ENCODE peak calls at places on chromosomes 6 and 20, in eight cellular contexts. W is astrocyte of the cerebellum; A is H4; G is GM03348; Z is activated naive CD4-positive, alpha-beta T cell; T is fibroblast of lung; U is LoVo; E is A549. M is an unnamed sample.

GRCh38 chr6:36662827-36663256 is 15.7 kb upstream of the CDKN1A start:
- DNase-seq in W (no peak), A (no peak), G (no peak), Z (no peak), T (no peak), U (peak; percentile 65), E (no peak), M (no peak)

GRCh38 chr6:15474196-15474595 is 188.6 kb downstream of the DTNBP1 start:
- DNase-seq in W (no peak), A (no peak), G (peak; percentile 79), Z (no peak), T (peak; percentile 62), U (no peak), E (no peak), M (no peak)

GRCh38 chr6:148379966-148380653 is 37.5 kb downstream of the SASH1 start:
- DNase-seq in W (no peak), A (no peak), G (peak; percentile 47), Z (no peak), T (peak; percentile 75), U (no peak), E (no peak), M (no peak)

GRCh38 chr6:65937982-65938381 is 231.0 kb upstream of the EYS start:
- DNase-seq in W (no peak), A (peak; percentile 27), G (peak; percentile 10), Z (no peak), T (peak; percentile 20), U (no peak), E (peak; percentile 27), M (no peak)

GRCh38 chr6:154515808-154516207 is 5.3 kb upstream of the CNKSR3 start:
- DNase-seq in W (no peak), A (no peak), G (peak; percentile 17), Z (no peak), T (no peak), U (no peak), E (no peak), M (no peak)

GRCh38 chr6:108561742-108562502 is 1.2 kb downstream of the FOXO3 start:
- DNase-seq in W (no peak), A (no peak), G (no peak), Z (no peak), T (peak; percentile 25), U (no peak), E (no peak), M (no peak)

GRCh38 chr20:6069669-6070068 is 15.8 kb upstream of the LRRN4 start:
- DNase-seq in W (no peak), A (no peak), G (no peak), Z (no peak), T (no peak), U (no peak), E (no peak), M (no peak)

GRCh38 chr20:35837577-35838195 is 65.9 kb downstream of the PHF20 start:
- DNase-seq in W (no peak), A (no peak), G (peak; percentile 28), Z (no peak), T (peak; percentile 54), U (no peak), E (no peak), M (no peak)

GRCh38 chr6:63795006-63795405 is 159.4 kb downstream of the PHF3 start:
- DNase-seq in W (no peak), A (no peak), G (peak; percentile 15), Z (no peak), T (no peak), U (no peak), E (no peak), M (no peak)

GRCh38 chr6:25576920-25577319 is 75.1 kb upstream of the SCGN start:
- DNase-seq in W (peak; percentile 8), A (no peak), G (peak; percentile 17), Z (no peak), T (peak; percentile 63), U (no peak), E (no peak), M (no peak)

GRCh38 chr20:31674895-31675827 is 37.4 kb downstream of the COX4I2 start:
- DNase-seq in W (peak; percentile 72), A (peak; percentile 87), G (peak; percentile 53), Z (peak; percentile 22), T (peak; percentile 88), U (peak; percentile 40), E (no peak), M (peak; percentile 86)